ENCODE peak calls at places on chromosomes 4 and X, in six cellular contexts. One of them, this sample, is unnamed.

GRCh38 chr4:138222041-138222440 is 20.1 kb downstream of the SLC7A11 start:
- DNase-seq in brain microvascular endothelial cell: peak; percentile 66
- DNase-seq in breast epithelium: no peak
- DNase-seq in fibroblast of lung: peak; percentile 84
- DNase-seq in WERI-Rb-1: peak; percentile 25
- DNase-seq in cardiac fibroblast: peak; percentile 91
- DNase-seq in this sample: peak; percentile 77

GRCh38 chrX:122866527-122866926 is 317.6 kb upstream of the GRIA3 start:
- DNase-seq in brain microvascular endothelial cell: peak; percentile 69
- DNase-seq in breast epithelium: no peak
- DNase-seq in fibroblast of lung: peak; percentile 40
- DNase-seq in WERI-Rb-1: no peak
- DNase-seq in cardiac fibroblast: peak; percentile 8
- DNase-seq in this sample: peak; percentile 83

GRCh38 chr4:184843984-184844554 is 18.3 kb upstream of the ACSL1 start:
- DNase-seq in brain microvascular endothelial cell: no peak
- DNase-seq in breast epithelium: no peak
- DNase-seq in fibroblast of lung: no peak
- DNase-seq in WERI-Rb-1: no peak
- DNase-seq in cardiac fibroblast: peak; percentile 17
- DNase-seq in this sample: no peak

GRCh38 chrX:135484636-135485289 is 35.7 kb upstream of the INTS6L start:
- DNase-seq in brain microvascular endothelial cell: peak; percentile 33
- DNase-seq in breast epithelium: no peak
- DNase-seq in fibroblast of lung: peak; percentile 67
- DNase-seq in WERI-Rb-1: no peak
- DNase-seq in cardiac fibroblast: peak; percentile 79
- DNase-seq in this sample: peak; percentile 61

GRCh38 chrX:39900788-39901170 is 197.0 kb downstream of the BCOR start:
- DNase-seq in brain microvascular endothelial cell: no peak
- DNase-seq in breast epithelium: no peak
- DNase-seq in fibroblast of lung: no peak
- DNase-seq in WERI-Rb-1: peak; percentile 47
- DNase-seq in cardiac fibroblast: no peak
- DNase-seq in this sample: peak; percentile 55

GRCh38 chr4:74033721-74034120 is 4.8 kb downstream of the CXCL3 start:
- DNase-seq in brain microvascular endothelial cell: no peak
- DNase-seq in breast epithelium: no peak
- DNase-seq in fibroblast of lung: peak; percentile 18
- DNase-seq in WERI-Rb-1: no peak
- DNase-seq in cardiac fibroblast: peak; percentile 43
- DNase-seq in this sample: peak; percentile 44

GRCh38 chrX:140815868-140816267 is 106.3 kb downstream of the LINC00632 start:
- DNase-seq in brain microvascular endothelial cell: peak; percentile 12
- DNase-seq in breast epithelium: no peak
- DNase-seq in fibroblast of lung: peak; percentile 29
- DNase-seq in WERI-Rb-1: no peak
- DNase-seq in cardiac fibroblast: peak; percentile 49
- DNase-seq in this sample: peak; percentile 19

GRCh38 chr4:37689353-37689752 is 3.2 kb upstream of the RELL1 start:
- DNase-seq in brain microvascular endothelial cell: no peak
- DNase-seq in breast epithelium: no peak
- DNase-seq in fibroblast of lung: no peak
- DNase-seq in WERI-Rb-1: peak; percentile 35
- DNase-seq in cardiac fibroblast: peak; percentile 54
- DNase-seq in this sample: no peak

GRCh38 chr4:153634737-153635353 is 49.2 kb upstream of the TLR2 start:
- DNase-seq in brain microvascular endothelial cell: no peak
- DNase-seq in breast epithelium: no peak
- DNase-seq in fibroblast of lung: peak; percentile 54
- DNase-seq in WERI-Rb-1: no peak
- DNase-seq in cardiac fibroblast: peak; percentile 50
- DNase-seq in this sample: peak; percentile 66

GRCh38 chr4:165325732-165326512 is 1.5 kb upstream of the MSMO1 start:
- DNase-seq in brain microvascular endothelial cell: peak; percentile 87
- DNase-seq in breast epithelium: no peak
- DNase-seq in fibroblast of lung: peak; percentile 80
- DNase-seq in WERI-Rb-1: no peak
- DNase-seq in cardiac fibroblast: peak; percentile 75
- DNase-seq in this sample: peak; percentile 81

GRCh38 chrX:130030826-130031225 is 48.4 kb downstream of the BCORL1 start:
- DNase-seq in brain microvascular endothelial cell: no peak
- DNase-seq in breast epithelium: no peak
- DNase-seq in fibroblast of lung: no peak
- DNase-seq in WERI-Rb-1: no peak
- DNase-seq in cardiac fibroblast: no peak
- DNase-seq in this sample: no peak

GRCh38 chr4:56622176-56622575 is 58.9 kb downstream of the HOPX start:
- DNase-seq in brain microvascular endothelial cell: no peak
- DNase-seq in breast epithelium: no peak
- DNase-seq in fibroblast of lung: no peak
- DNase-seq in WERI-Rb-1: no peak
- DNase-seq in cardiac fibroblast: no peak
- DNase-seq in this sample: peak; percentile 22

GRCh38 chr4:83308672-83309071 is 24.1 kb upstream of the COQ2 start:
- DNase-seq in brain microvascular endothelial cell: no peak
- DNase-seq in breast epithelium: no peak
- DNase-seq in fibroblast of lung: no peak
- DNase-seq in WERI-Rb-1: no peak
- DNase-seq in cardiac fibroblast: no peak
- DNase-seq in this sample: no peak

GRCh38 chr4:3346146-3346545 is 53.3 kb downstream of the RGS12 start:
- DNase-seq in brain microvascular endothelial cell: peak; percentile 81
- DNase-seq in breast epithelium: peak; percentile 55
- DNase-seq in fibroblast of lung: peak; percentile 88
- DNase-seq in WERI-Rb-1: peak; percentile 47
- DNase-seq in cardiac fibroblast: peak; percentile 86
- DNase-seq in this sample: peak; percentile 92

GRCh38 chr4:47061435-47061834 is 30.1 kb downstream of the GABRB1 start:
- DNase-seq in brain microvascular endothelial cell: peak; percentile 29
- DNase-seq in breast epithelium: no peak
- DNase-seq in fibroblast of lung: peak; percentile 72
- DNase-seq in WERI-Rb-1: no peak
- DNase-seq in cardiac fibroblast: no peak
- DNase-seq in this sample: no peak

GRCh38 chr4:143700060-143700419 is 435 bp downstream of the FREM3 start:
- DNase-seq in brain microvascular endothelial cell: no peak
- DNase-seq in breast epithelium: no peak
- DNase-seq in fibroblast of lung: peak; percentile 32
- DNase-seq in WERI-Rb-1: no peak
- DNase-seq in cardiac fibroblast: peak; percentile 4
- DNase-seq in this sample: peak; percentile 56

GRCh38 chrX:143837010-143837409 is 46.9 kb upstream of the UBE2NL start:
- DNase-seq in brain microvascular endothelial cell: no peak
- DNase-seq in breast epithelium: no peak
- DNase-seq in fibroblast of lung: no peak
- DNase-seq in WERI-Rb-1: no peak
- DNase-seq in cardiac fibroblast: no peak
- DNase-seq in this sample: no peak

GRCh38 chr4:80266267-80266901 is at the start of gene FGF5:
- DNase-seq in brain microvascular endothelial cell: peak; percentile 90
- DNase-seq in breast epithelium: no peak
- DNase-seq in fibroblast of lung: peak; percentile 87
- DNase-seq in WERI-Rb-1: peak; percentile 77
- DNase-seq in cardiac fibroblast: peak; percentile 85
- DNase-seq in this sample: peak; percentile 98

GRCh38 chr4:80270321-80270720 is 3.9 kb downstream of the FGF5 start:
- DNase-seq in brain microvascular endothelial cell: no peak
- DNase-seq in breast epithelium: no peak
- DNase-seq in fibroblast of lung: peak; percentile 54
- DNase-seq in WERI-Rb-1: no peak
- DNase-seq in cardiac fibroblast: no peak
- DNase-seq in this sample: no peak

GRCh38 chr4:80268081-80268823 is 1.8 kb downstream of the FGF5 start:
- DNase-seq in brain microvascular endothelial cell: peak; percentile 28
- DNase-seq in breast epithelium: no peak
- DNase-seq in fibroblast of lung: peak; percentile 67
- DNase-seq in WERI-Rb-1: no peak
- DNase-seq in cardiac fibroblast: no peak
- DNase-seq in this sample: peak; percentile 79

GRCh38 chr4:80266902-80267380 is 477 bp downstream of the FGF5 start:
- DNase-seq in brain microvascular endothelial cell: peak; percentile 39
- DNase-seq in breast epithelium: no peak
- DNase-seq in fibroblast of lung: peak; percentile 60
- DNase-seq in WERI-Rb-1: peak; percentile 28
- DNase-seq in cardiac fibroblast: peak; percentile 56
- DNase-seq in this sample: peak; percentile 72

DNA sequence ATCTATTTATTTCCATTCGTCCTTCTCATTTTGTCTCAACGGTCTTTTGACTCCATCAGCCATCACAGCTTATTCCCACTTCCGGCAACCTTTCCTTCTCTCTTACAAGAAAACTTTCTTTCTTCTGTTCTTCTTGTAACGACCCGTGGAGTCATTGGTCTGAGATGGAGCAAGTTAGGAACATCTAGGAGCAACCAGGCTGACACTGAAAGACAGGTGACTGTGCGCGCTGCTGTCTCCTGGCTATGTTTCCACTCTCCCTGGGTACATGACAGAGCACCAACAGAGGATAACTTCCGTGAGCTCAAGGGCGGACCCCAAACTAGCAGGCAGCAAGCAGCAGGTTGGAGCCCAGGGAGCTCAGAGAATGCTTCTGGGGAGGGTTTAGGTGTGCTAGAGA is 2.5 kb downstream of the FGF5 start:
- DNase-seq in brain microvascular endothelial cell: no peak
- DNase-seq in breast epithelium: no peak
- DNase-seq in fibroblast of lung: peak; percentile 39
- DNase-seq in WERI-Rb-1: no peak
- DNase-seq in cardiac fibroblast: no peak
- DNase-seq in this sample: no peak
- H3K4me3 ChIP-seq in brain microvascular endothelial cell: peak overlapping the region; percentile 95
- H3K4me3 ChIP-seq in breast epithelium: no peak overlapping the region
- H3K4me3 ChIP-seq in fibroblast of lung: peak overlapping the region; percentile 96
- H3K4me3 ChIP-seq in WERI-Rb-1: no peak overlapping the region
- H3K4me3 ChIP-seq in cardiac fibroblast: peak overlapping the region; percentile 87
- H3K4me3 ChIP-seq in this sample: peak overlapping the region; percentile 92

GRCh38 chrX:50910685-50911176 is at the start of gene BMP15:
- DNase-seq in brain microvascular endothelial cell: no peak
- DNase-seq in breast epithelium: no peak
- DNase-seq in fibroblast of lung: no peak
- DNase-seq in WERI-Rb-1: no peak
- DNase-seq in cardiac fibroblast: no peak
- DNase-seq in this sample: no peak

GRCh38 chrX:50903387-50904027 is 7.0 kb upstream of the BMP15 start:
- DNase-seq in brain microvascular endothelial cell: peak; percentile 23
- DNase-seq in breast epithelium: no peak
- DNase-seq in fibroblast of lung: peak; percentile 32
- DNase-seq in WERI-Rb-1: peak; percentile 10
- DNase-seq in cardiac fibroblast: peak; percentile 34
- DNase-seq in this sample: peak; percentile 1

DNA sequence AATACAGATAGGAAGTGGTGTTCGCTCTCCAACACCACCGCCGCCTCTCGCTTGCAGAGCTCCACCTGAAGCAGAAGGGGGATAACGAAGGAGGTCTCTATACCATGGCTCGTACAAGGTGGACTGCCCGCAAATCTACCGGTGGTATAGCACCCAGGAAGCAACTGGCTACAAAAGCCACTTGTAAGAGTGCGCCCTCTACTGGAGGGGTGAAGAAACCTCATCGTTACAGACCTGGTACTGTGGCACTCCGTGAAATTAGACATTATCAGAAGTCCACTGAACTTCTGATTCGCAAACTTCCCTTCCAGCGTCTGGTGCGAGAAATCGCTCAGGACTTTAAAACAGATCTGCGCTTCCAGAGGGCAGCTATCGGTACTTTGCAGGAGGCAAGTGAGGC is 5.2 kb upstream of the BMP15 start:
- DNase-seq in brain microvascular endothelial cell: no peak
- DNase-seq in breast epithelium: no peak
- DNase-seq in fibroblast of lung: peak; percentile 0
- DNase-seq in WERI-Rb-1: no peak
- DNase-seq in cardiac fibroblast: no peak
- DNase-seq in this sample: no peak
- TF ChIP-seq CTCF in brain microvascular endothelial cell: peak; percentile 45
- TF ChIP-seq CTCF in breast epithelium: no peak
- TF ChIP-seq CTCF in fibroblast of lung: peak; percentile 22
- TF ChIP-seq CTCF in WERI-Rb-1: peak; percentile 16
- TF ChIP-seq CTCF in cardiac fibroblast: peak; percentile 22
- TF ChIP-seq CTCF in this sample: no peak

GRCh38 chr4:89685277-89685676 is 151.7 kb downstream of the SNCA start:
- DNase-seq in brain microvascular endothelial cell: no peak
- DNase-seq in breast epithelium: no peak
- DNase-seq in fibroblast of lung: no peak
- DNase-seq in WERI-Rb-1: no peak
- DNase-seq in cardiac fibroblast: no peak
- DNase-seq in this sample: no peak

GRCh38 chr4:89681671-89682070 is 155.3 kb downstream of the SNCA start:
- DNase-seq in brain microvascular endothelial cell: no peak
- DNase-seq in breast epithelium: no peak
- DNase-seq in fibroblast of lung: no peak
- DNase-seq in WERI-Rb-1: no peak
- DNase-seq in cardiac fibroblast: no peak
- DNase-seq in this sample: no peak

GRCh38 chr4:89682808-89683207 is 154.2 kb downstream of the SNCA start:
- DNase-seq in brain microvascular endothelial cell: no peak
- DNase-seq in breast epithelium: no peak
- DNase-seq in fibroblast of lung: no peak
- DNase-seq in WERI-Rb-1: peak; percentile 45
- DNase-seq in cardiac fibroblast: no peak
- DNase-seq in this sample: no peak

GRCh38 chr4:89684536-89684935 is 152.4 kb downstream of the SNCA start:
- DNase-seq in brain microvascular endothelial cell: no peak
- DNase-seq in breast epithelium: no peak
- DNase-seq in fibroblast of lung: no peak
- DNase-seq in WERI-Rb-1: no peak
- DNase-seq in cardiac fibroblast: no peak
- DNase-seq in this sample: no peak

GRCh38 chr4:89681219-89681618 is 155.7 kb downstream of the SNCA start:
- DNase-seq in brain microvascular endothelial cell: peak; percentile 14
- DNase-seq in breast epithelium: no peak
- DNase-seq in fibroblast of lung: no peak
- DNase-seq in WERI-Rb-1: peak; percentile 53
- DNase-seq in cardiac fibroblast: no peak
- DNase-seq in this sample: no peak
- H3K4me3 ChIP-seq in brain microvascular endothelial cell: no peak overlapping the region
- H3K4me3 ChIP-seq in breast epithelium: no peak overlapping the region
- H3K4me3 ChIP-seq in fibroblast of lung: no peak overlapping the region
- H3K4me3 ChIP-seq in WERI-Rb-1: no peak overlapping the region
- H3K4me3 ChIP-seq in cardiac fibroblast: no peak overlapping the region
- H3K4me3 ChIP-seq in this sample: no peak overlapping the region

GRCh38 chrX:109393859-109394258 is 88.0 kb downstream of the GUCY2F start:
- DNase-seq in brain microvascular endothelial cell: no peak
- DNase-seq in breast epithelium: no peak
- DNase-seq in fibroblast of lung: no peak
- DNase-seq in WERI-Rb-1: no peak
- DNase-seq in cardiac fibroblast: no peak
- DNase-seq in this sample: no peak
- TF ChIP-seq CTCF in brain microvascular endothelial cell: peak; percentile 31
- TF ChIP-seq CTCF in breast epithelium: no peak
- TF ChIP-seq CTCF in fibroblast of lung: no peak
- TF ChIP-seq CTCF in WERI-Rb-1: no peak
- TF ChIP-seq CTCF in cardiac fibroblast: no peak
- TF ChIP-seq CTCF in this sample: no peak